ENCODE peak calls at places on chromosomes 13 and 19, in four cellular contexts. One of them, this sample, is unnamed.

GRCh38 chr19:19261350-19262189 is 11.5 kb downstream of the TM6SF2 start:
- DNase-seq in NCI-H748 treated with DMSO at 0.1 percent for 48 hours: no peak
- DNase-seq in anterior cingulate cortex: no peak
- DNase-seq in amygdala: no peak
- DNase-seq in this sample: no peak

GRCh38 chr19:55642153-55643002 is 1.1 kb upstream of the ZNF581 start:
- DNase-seq in NCI-H748 treated with DMSO at 0.1 percent for 48 hours: peak
- DNase-seq in anterior cingulate cortex: no peak
- DNase-seq in amygdala: no peak
- DNase-seq in this sample: no peak

GRCh38 chr13:20401958-20402856 is 123.5 kb downstream of the CRYL1 start:
- DNase-seq in NCI-H748 treated with DMSO at 0.1 percent for 48 hours: no peak
- DNase-seq in anterior cingulate cortex: no peak
- DNase-seq in amygdala: no peak
- DNase-seq in this sample: no peak

GRCh38 chr19:49986354-49986753 is 25.4 kb upstream of the SIGLEC11 start:
- DNase-seq in NCI-H748 treated with DMSO at 0.1 percent for 48 hours: no peak
- DNase-seq in amygdala: no peak
- DNase-seq in anterior cingulate cortex: no peak
- DNase-seq in this sample: no peak

GRCh38 chr19:2533686-2534085 is 57.8 kb downstream of the GADD45B start:
- DNase-seq in anterior cingulate cortex: no peak
- DNase-seq in NCI-H748 treated with DMSO at 0.1 percent for 48 hours: no peak
- DNase-seq in amygdala: no peak
- DNase-seq in this sample: no peak

GRCh38 chr13:26664942-26665341 is 95.6 kb downstream of the GPR12 start:
- DNase-seq in anterior cingulate cortex: no peak
- DNase-seq in NCI-H748 treated with DMSO at 0.1 percent for 48 hours: no peak
- DNase-seq in amygdala: no peak
- DNase-seq in this sample: no peak

GRCh38 chr13:31361673-31362072 is 161.9 kb downstream of the B3GLCT start:
- DNase-seq in anterior cingulate cortex: no peak
- DNase-seq in amygdala: no peak
- DNase-seq in NCI-H748 treated with DMSO at 0.1 percent for 48 hours: no peak
- DNase-seq in this sample: no peak

GRCh38 chr19:56507446-56508281 is at the start of gene ZNF471:
- DNase-seq in anterior cingulate cortex: peak
- DNase-seq in NCI-H748 treated with DMSO at 0.1 percent for 48 hours: peak
- DNase-seq in amygdala: peak
- DNase-seq in this sample: peak

GRCh38 chr13:26460652-26461051 is 96.8 kb upstream of the WASF3 start:
- DNase-seq in anterior cingulate cortex: no peak
- DNase-seq in NCI-H748 treated with DMSO at 0.1 percent for 48 hours: no peak
- DNase-seq in amygdala: no peak
- DNase-seq in this sample: no peak

GRCh38 chr13:98691360-98691759 is 61.1 kb downstream of the SLC15A1 start:
- DNase-seq in amygdala: no peak
- DNase-seq in anterior cingulate cortex: no peak
- DNase-seq in NCI-H748 treated with DMSO at 0.1 percent for 48 hours: no peak
- DNase-seq in this sample: no peak

GRCh38 chr13:21364357-21364756 is 94.7 kb downstream of the ZDHHC20 start:
- DNase-seq in NCI-H748 treated with DMSO at 0.1 percent for 48 hours: no peak
- DNase-seq in anterior cingulate cortex: no peak
- DNase-seq in amygdala: no peak
- DNase-seq in this sample: no peak

GRCh38 chr19:7985481-7985911 is 19.9 kb downstream of the ELAVL1 start:
- DNase-seq in NCI-H748 treated with DMSO at 0.1 percent for 48 hours: no peak
- DNase-seq in anterior cingulate cortex: no peak
- DNase-seq in amygdala: no peak
- DNase-seq in this sample: no peak

GRCh38 chr13:36787181-36787580 is 31.8 kb upstream of the RFXAP start:
- DNase-seq in NCI-H748 treated with DMSO at 0.1 percent for 48 hours: no peak
- DNase-seq in amygdala: no peak
- DNase-seq in anterior cingulate cortex: no peak
- DNase-seq in this sample: no peak

This sample was measured in NCI-H774.